ENCODE peak calls at places on chromosomes 6 and 20, in eight cellular contexts. N is mucosa of descending colon; M is kidney; S is BJ; X is LHCN-M2; K is stimulated activated CD4-positive, alpha-beta T cell treated with anti-CD3 and anti-CD28 coated beads, Interleukin-4, amount 100 ng/mL, for 1 hour; Y is anterior cingulate cortex; G is stimulated activated CD8-positive, alpha-beta memory T cell treated with anti-CD3 and anti-CD28 coated beads, Interleukin-12 subunit alpha, Interleukin-12 subunit beta, amount 100 ng/mL, for 4 hours. T is an unnamed sample.
A peak's percentile ranks its signal among the peaks of the same experiment; 100 is the strongest.

GRCh38 chr20:50876816-50877215 is 54.4 kb downstream of the ADNP start:
- DNase-seq in K (no peak), X (no peak), Y (no peak), S (no peak), N (no peak), G (no peak), M (no peak), T (no peak)

GRCh38 chr20:6037082-6037481 is 16.8 kb downstream of the LRRN4 start:
- DNase-seq in Y (no peak), N (no peak), M (no peak), S (no peak), X (no peak), K (no peak), G (no peak), T (no peak)

GRCh38 chr6:91781946-91782345 is 1195.1 kb upstream of the MAP3K7 start:
- DNase-seq in S (no peak), K (no peak), G (no peak), N (no peak), X (peak; percentile 67), M (no peak), Y (peak; percentile 44), T (no peak)

GRCh38 chr20:49889245-49889942 is 25.9 kb downstream of the SPATA2 start:
- DNase-seq in M (no peak), Y (no peak), X (no peak), S (no peak), K (no peak), G (no peak), N (no peak), T (no peak)

GRCh38 chr6:139050770-139051313 is 22.3 kb downstream of the ABRACL start:
- DNase-seq in S (no peak), N (no peak), Y (no peak), G (no peak), M (no peak), X (no peak), K (no peak), T (no peak)

GRCh38 chr20:63449796-63450730 is 22.4 kb downstream of the KCNQ2 start:
- DNase-seq in G (no peak), K (no peak), Y (no peak), N (no peak), S (no peak), X (no peak), M (no peak), T (no peak)

GRCh38 chr6:35469711-35470662 is 1.8 kb downstream of the RPL10A start:
- DNase-seq in Y (no peak), M (peak; percentile 33), N (peak; percentile 50), G (no peak), X (no peak), S (no peak), K (peak; percentile 26), T (no peak)

GRCh38 chr6:20866940-20867630 is 332.8 kb downstream of the CDKAL1 start:
- DNase-seq in S (no peak), M (no peak), K (no peak), N (no peak), X (peak; percentile 71), G (no peak), Y (no peak), T (no peak)

GRCh38 chr6:150588862-150589499 is 10.7 kb upstream of the PLEKHG1 start:
- DNase-seq in K (no peak), S (no peak), M (no peak), X (no peak), Y (no peak), N (no peak), G (no peak), T (no peak)

GRCh38 chr6:26501482-26501986 is 1.4 kb downstream of the BTN1A1 start:
- DNase-seq in S (no peak), Y (peak; percentile 14), M (peak; percentile 77), K (peak; percentile 36), X (no peak), G (no peak), N (peak; percentile 43), T (no peak)

T was measured in GM04504.